ENCODE peak calls at places on chromosomes 11 and 22, in six cellular contexts. D is germinal center, B is mammary epithelial cell, U is GM12865, W is suprapubic skin, P is ACHN. C is an unnamed sample.

GRCh38 chr11:36312593-36312990 is 16.5 kb downstream of the PRR5L start:
- DNase-seq in D (no peak), B (peak; percentile 81), U (no peak), W (no peak), P (peak; percentile 62), C (no peak)

GRCh38 chr11:63445720-63446119 is 45.2 kb downstream of the PLAAT5 start:
- DNase-seq in D (no peak), B (peak; percentile 63), U (no peak), W (no peak), P (no peak), C (no peak)

GRCh38 chr11:106986261-106986660 is 32.0 kb downstream of the GUCY1A2 start:
- DNase-seq in D (no peak), B (no peak), U (no peak), W (no peak), P (no peak), C (no peak)

GRCh38 chr11:86047275-86047991 is 21.5 kb downstream of the PICALM start:
- DNase-seq in D (no peak), B (peak; percentile 78), U (peak; percentile 79), W (no peak), P (no peak), C (no peak)

GRCh38 chr22:50620861-50621490 is 7.0 kb downstream of the ARSA start:
- DNase-seq in D (peak; percentile 47), B (peak; percentile 23), U (peak; percentile 87), W (no peak), P (no peak), C (no peak)

GRCh38 chr22:31080164-31080847 is 812 bp upstream of the SMTN start:
- DNase-seq in D (no peak), B (no peak), U (no peak), W (no peak), P (no peak), C (no peak)

GRCh38 chr22:32862083-32862482 is 60.6 kb downstream of the TIMP3 start:
- DNase-seq in D (no peak), B (no peak), U (no peak), W (no peak), P (no peak), C (no peak)

GRCh38 chr11:110198031-110198729 is 98.2 kb downstream of the RDX start:
- DNase-seq in D (no peak), B (peak; percentile 48), U (no peak), W (no peak), P (no peak), C (no peak)

GRCh38 chr11:2409026-2409553 is 8.5 kb downstream of the TSSC4 start:
- DNase-seq in D (no peak), B (no peak), U (no peak), W (no peak), P (no peak), C (no peak)

GRCh38 chr22:33697640-33698039 is 222.6 kb downstream of the LARGE1 start:
- DNase-seq in D (no peak), B (no peak), U (no peak), W (no peak), P (no peak), C (no peak)

GRCh38 chr11:4063348-4063747 is 31.3 kb upstream of the RRM1 start:
- DNase-seq in D (no peak), B (no peak), U (no peak), W (no peak), P (no peak), C (no peak)

GRCh38 chr22:36872084-36872483 is 11.3 kb downstream of the NCF4 start:
- DNase-seq in D (no peak), B (no peak), U (no peak), W (no peak), P (no peak), C (no peak)

GRCh38 chr11:46446343-46446751 is 54.8 kb upstream of the CHRM4 start:
- DNase-seq in D (no peak), B (no peak), U (peak; percentile 3), W (no peak), P (no peak), C (no peak)

GRCh38 chr11:31141804-31142203 is 227.7 kb downstream of the DCDC1 start:
- DNase-seq in D (no peak), B (no peak), U (no peak), W (no peak), P (no peak), C (no peak)

GRCh38 chr11:43920598-43921419 is 21.6 kb upstream of the C11orf96 start:
- DNase-seq in D (no peak), B (peak; percentile 100), U (no peak), W (no peak), P (peak; percentile 91), C (no peak)

GRCh38 chr11:48093795-48094642 is 113.7 kb downstream of the PTPRJ start:
- DNase-seq in D (no peak), B (no peak), U (no peak), W (no peak), P (no peak), C (no peak)

GRCh38 chr11:124446926-124447325 is 1.4 kb upstream of the OR8B8 start:
- DNase-seq in D (no peak), B (peak; percentile 1), U (no peak), W (no peak), P (no peak), C (no peak)

GRCh38 chr11:33670250-33671011 is 30.2 kb downstream of the C11orf91 start:
- DNase-seq in D (no peak), B (peak; percentile 69), U (peak; percentile 37), W (no peak), P (no peak), C (no peak)

GRCh38 chr11:80899381-80899780 is 1458.6 kb upstream of the TENM4 start:
- DNase-seq in D (no peak), B (peak; percentile 76), U (peak; percentile 12), W (no peak), P (no peak), C (no peak)

GRCh38 chr11:125465254-125465653 is 30.8 kb downstream of the FEZ1 start:
- DNase-seq in D (no peak), B (no peak), U (no peak), W (no peak), P (no peak), C (no peak)

GRCh38 chr11:28739489-28740280 is 631.5 kb downstream of the METTL15 start:
- DNase-seq in D (no peak), B (no peak), U (no peak), W (no peak), P (no peak), C (no peak)

GRCh38 chr22:48153726-48154125 is 1391.3 kb downstream of the TBC1D22A start:
- DNase-seq in D (no peak), B (no peak), U (no peak), W (no peak), P (no peak), C (no peak)

GRCh38 chr11:6988506-6988905 is 31.6 kb downstream of the ZNF214 start:
- DNase-seq in D (no peak), B (no peak), U (no peak), W (no peak), P (no peak), C (no peak)

GRCh38 chr11:2566223-2567025 is 121.6 kb downstream of the KCNQ1 start:
- DNase-seq in D (no peak), B (no peak), U (no peak), W (no peak), P (no peak), C (no peak)

GRCh38 chr11:10568486-10568941 is at the start of gene LYVE1:
- DNase-seq in D (no peak), B (no peak), U (no peak), W (no peak), P (no peak), C (no peak)

GRCh38 chr11:132033051-132033450 is 662.6 kb downstream of the NTM start:
- DNase-seq in D (no peak), B (no peak), U (peak; percentile 31), W (no peak), P (no peak), C (no peak)

GRCh38 chr22:32413715-32414114 is 1.7 kb upstream of the RTCB start:
- DNase-seq in D (peak; percentile 5), B (peak; percentile 12), U (peak; percentile 43), W (no peak), P (peak; percentile 29), C (no peak)

GRCh38 chr11:58524232-58525036 is 16.5 kb upstream of the OR5B21 start:
- DNase-seq in D (peak; percentile 22), B (peak; percentile 63), U (peak; percentile 77), W (no peak), P (peak; percentile 74), C (peak; percentile 45)

GRCh38 chr11:134589155-134589554 is 177.1 kb upstream of the B3GAT1 start:
- DNase-seq in D (no peak), B (no peak), U (no peak), W (peak; percentile 54), P (no peak), C (no peak)

GRCh38 chr22:36741204-36741793 is 34.6 kb downstream of the IFT27 start:
- DNase-seq in D (peak; percentile 21), B (no peak), U (peak; percentile 38), W (peak; percentile 24), P (no peak), C (peak; percentile 42)

GRCh38 chr22:44723801-44724200 is 21.8 kb downstream of the PRR5 start:
- DNase-seq in D (peak; percentile 64), B (peak; percentile 15), U (peak; percentile 47), W (no peak), P (peak; percentile 45), C (no peak)

GRCh38 chr11:57417056-57417455 is 9.9 kb downstream of the SLC43A3 start:
- DNase-seq in D (no peak), B (no peak), U (no peak), W (no peak), P (no peak), C (no peak)

GRCh38 chr22:26409705-26410376 is 19.2 kb upstream of the ASPHD2 start:
- DNase-seq in D (no peak), B (no peak), U (no peak), W (no peak), P (no peak), C (no peak)

GRCh38 chr11:117882539-117882938 is 6.1 kb upstream of the FXYD6 start:
- DNase-seq in D (no peak), B (no peak), U (no peak), W (no peak), P (no peak), C (no peak)

C was measured in iPS DF 19.7.